ENCODE peak calls at places on chromosomes 13 and 19, in seven cellular contexts. One of them, this sample, is unnamed.

GRCh38 chr13:106033634-106034033 is 501.8 kb downstream of the EFNB2 start:
- DNase-seq in spleen: no peak
- DNase-seq in adrenal gland: no peak
- DNase-seq in H1: no peak
- DNase-seq in body of pancreas: no peak
- DNase-seq in A549: peak; percentile 27
- DNase-seq in tibial nerve: no peak
- DNase-seq in this sample: no peak

GRCh38 chr19:10353793-10354391 is 14.5 kb upstream of the ICAM3 start:
- DNase-seq in adrenal gland: peak; percentile 95
- DNase-seq in A549: peak; percentile 56
- DNase-seq in spleen: no peak
- DNase-seq in H1: peak; percentile 91
- DNase-seq in body of pancreas: peak; percentile 26
- DNase-seq in tibial nerve: peak; percentile 90
- DNase-seq in this sample: peak; percentile 14

GRCh38 chr13:27293051-27293691 is 22.5 kb downstream of the RASL11A start:
- DNase-seq in A549: no peak
- DNase-seq in H1: no peak
- DNase-seq in adrenal gland: no peak
- DNase-seq in body of pancreas: no peak
- DNase-seq in tibial nerve: no peak
- DNase-seq in spleen: no peak
- DNase-seq in this sample: no peak

GRCh38 chr19:4233282-4233853 is 4.0 kb downstream of the EBI3 start:
- DNase-seq in spleen: peak; percentile 91
- DNase-seq in adrenal gland: peak; percentile 54
- DNase-seq in body of pancreas: peak; percentile 38
- DNase-seq in H1: no peak
- DNase-seq in tibial nerve: peak; percentile 37
- DNase-seq in A549: peak; percentile 49
- DNase-seq in this sample: peak; percentile 57

GRCh38 chr19:42189133-42189532 is 28.3 kb downstream of the DEDD2 start:
- DNase-seq in A549: no peak
- DNase-seq in H1: no peak
- DNase-seq in tibial nerve: no peak
- DNase-seq in spleen: no peak
- DNase-seq in adrenal gland: no peak
- DNase-seq in body of pancreas: no peak
- DNase-seq in this sample: no peak

GRCh38 chr19:30539981-30540380 is 167.8 kb downstream of the ZNF536 start:
- DNase-seq in tibial nerve: no peak
- DNase-seq in A549: no peak
- DNase-seq in adrenal gland: no peak
- DNase-seq in spleen: no peak
- DNase-seq in body of pancreas: no peak
- DNase-seq in H1: no peak
- DNase-seq in this sample: no peak

GRCh38 chr13:44334751-44335150 is 38.9 kb upstream of the SERP2 start:
- DNase-seq in A549: no peak
- DNase-seq in adrenal gland: no peak
- DNase-seq in spleen: no peak
- DNase-seq in tibial nerve: no peak
- DNase-seq in H1: no peak
- DNase-seq in body of pancreas: no peak
- DNase-seq in this sample: no peak

GRCh38 chr13:69524459-69525155 is 583.0 kb upstream of the ATXN8OS start:
- DNase-seq in adrenal gland: no peak
- DNase-seq in tibial nerve: no peak
- DNase-seq in A549: no peak
- DNase-seq in spleen: no peak
- DNase-seq in body of pancreas: no peak
- DNase-seq in H1: no peak
- DNase-seq in this sample: no peak

GRCh38 chr13:100209857-100210580 is 121.1 kb downstream of the PCCA start:
- DNase-seq in A549: no peak
- DNase-seq in adrenal gland: no peak
- DNase-seq in H1: no peak
- DNase-seq in spleen: no peak
- DNase-seq in body of pancreas: no peak
- DNase-seq in tibial nerve: no peak
- DNase-seq in this sample: no peak

GRCh38 chr19:771332-771785 is 20.4 kb downstream of the MISP start:
- DNase-seq in spleen: no peak
- DNase-seq in adrenal gland: no peak
- DNase-seq in H1: no peak
- DNase-seq in tibial nerve: no peak
- DNase-seq in A549: peak; percentile 81
- DNase-seq in body of pancreas: no peak
- DNase-seq in this sample: no peak

GRCh38 chr19:3606174-3606689 is 443 bp downstream of the TBXA2R start:
- DNase-seq in A549: no peak
- DNase-seq in H1: no peak
- DNase-seq in spleen: peak; percentile 85
- DNase-seq in body of pancreas: peak; percentile 53
- DNase-seq in tibial nerve: no peak
- DNase-seq in adrenal gland: peak; percentile 68
- DNase-seq in this sample: peak; percentile 80

GRCh38 chr13:95300625-95301134 is 571 bp downstream of the ABCC4 start:
- DNase-seq in A549: peak; percentile 71
- DNase-seq in body of pancreas: peak; percentile 24
- DNase-seq in spleen: peak; percentile 85
- DNase-seq in H1: no peak
- DNase-seq in adrenal gland: peak; percentile 25
- DNase-seq in tibial nerve: peak; percentile 6
- DNase-seq in this sample: peak; percentile 63

GRCh38 chr13:49395416-49396277 is 48.2 kb downstream of the CAB39L start:
- DNase-seq in A549: no peak
- DNase-seq in adrenal gland: peak; percentile 36
- DNase-seq in H1: no peak
- DNase-seq in tibial nerve: peak; percentile 37
- DNase-seq in spleen: no peak
- DNase-seq in body of pancreas: no peak
- DNase-seq in this sample: no peak

GRCh38 chr19:50705422-50706019 is 14.1 kb downstream of the SHANK1 start:
- DNase-seq in spleen: no peak
- DNase-seq in body of pancreas: no peak
- DNase-seq in tibial nerve: no peak
- DNase-seq in adrenal gland: peak; percentile 60
- DNase-seq in H1: no peak
- DNase-seq in A549: peak; percentile 79
- DNase-seq in this sample: no peak

GRCh38 chr13:80441968-80442367 is 101.0 kb upstream of the SPRY2 start:
- DNase-seq in adrenal gland: no peak
- DNase-seq in body of pancreas: no peak
- DNase-seq in H1: no peak
- DNase-seq in spleen: no peak
- DNase-seq in A549: no peak
- DNase-seq in tibial nerve: no peak
- DNase-seq in this sample: no peak

GRCh38 chr19:47446534-47447469 is 24.9 kb downstream of the SLC8A2 start:
- DNase-seq in H1: peak; percentile 79
- DNase-seq in spleen: no peak
- DNase-seq in tibial nerve: no peak
- DNase-seq in adrenal gland: peak; percentile 43
- DNase-seq in A549: peak; percentile 94
- DNase-seq in body of pancreas: no peak
- DNase-seq in this sample: peak; percentile 32

GRCh38 chr13:41746259-41746658 is 214.7 kb downstream of the VWA8 start:
- DNase-seq in spleen: no peak
- DNase-seq in A549: no peak
- DNase-seq in tibial nerve: no peak
- DNase-seq in H1: no peak
- DNase-seq in adrenal gland: no peak
- DNase-seq in body of pancreas: no peak
- DNase-seq in this sample: no peak

GRCh38 chr13:113990321-113990837 is 16.5 kb upstream of the C13orf46 start:
- DNase-seq in H1: no peak
- DNase-seq in spleen: peak; percentile 67
- DNase-seq in tibial nerve: no peak
- DNase-seq in adrenal gland: no peak
- DNase-seq in A549: no peak
- DNase-seq in body of pancreas: no peak
- DNase-seq in this sample: no peak

GRCh38 chr13:21676611-21677021 is 5.7 kb downstream of the FGF9 start:
- DNase-seq in adrenal gland: peak; percentile 42
- DNase-seq in A549: no peak
- DNase-seq in tibial nerve: no peak
- DNase-seq in body of pancreas: peak; percentile 29
- DNase-seq in spleen: no peak
- DNase-seq in H1: no peak
- DNase-seq in this sample: peak; percentile 42

GRCh38 chr19:12314553-12314952 is 18.9 kb downstream of the ZNF563 start:
- DNase-seq in tibial nerve: no peak
- DNase-seq in adrenal gland: no peak
- DNase-seq in body of pancreas: no peak
- DNase-seq in spleen: no peak
- DNase-seq in H1: no peak
- DNase-seq in A549: no peak
- DNase-seq in this sample: no peak

GRCh38 chr19:3392480-3392879 is 26.1 kb downstream of the NFIC start:
- DNase-seq in spleen: no peak
- DNase-seq in tibial nerve: no peak
- DNase-seq in A549: no peak
- DNase-seq in H1: no peak
- DNase-seq in body of pancreas: no peak
- DNase-seq in adrenal gland: no peak
- DNase-seq in this sample: no peak

DNA sequence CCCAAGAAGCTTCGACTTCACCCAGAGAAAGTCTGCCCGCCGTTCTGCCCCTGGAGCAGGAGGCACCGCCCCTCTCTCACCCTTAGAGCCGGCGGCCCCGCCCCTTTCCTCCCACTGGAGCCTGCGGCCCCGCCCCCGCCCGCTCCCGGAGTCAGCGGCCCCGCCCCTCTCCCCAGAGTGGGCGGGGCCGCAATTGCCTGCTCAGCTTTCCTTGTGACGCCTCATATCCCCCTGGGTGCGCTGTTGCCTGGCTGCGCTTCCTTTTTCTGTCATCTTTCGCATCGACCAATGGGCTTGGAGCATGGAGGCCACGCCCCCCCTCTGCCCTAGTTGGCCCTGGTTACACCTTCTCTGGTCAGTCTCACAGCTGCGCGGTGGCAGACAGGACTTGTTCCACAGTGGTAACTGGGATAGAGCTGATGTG is 38.2 kb upstream of the ZNF492 start:
- DNase-seq in tibial nerve: peak; percentile 41
- DNase-seq in spleen: no peak
- DNase-seq in adrenal gland: peak; percentile 28
- DNase-seq in A549: no peak
- DNase-seq in body of pancreas: no peak
- DNase-seq in H1: no peak
- DNase-seq in this sample: no peak
- TF ChIP-seq POLR2A in tibial nerve: no peak
- TF ChIP-seq POLR2A in spleen: no peak
- TF ChIP-seq POLR2A in adrenal gland: no peak
- TF ChIP-seq POLR2A in A549: no peak
- TF ChIP-seq POLR2A in body of pancreas: no peak
- TF ChIP-seq POLR2A in H1: no peak
- TF ChIP-seq POLR2A in this sample: no peak

DNA sequence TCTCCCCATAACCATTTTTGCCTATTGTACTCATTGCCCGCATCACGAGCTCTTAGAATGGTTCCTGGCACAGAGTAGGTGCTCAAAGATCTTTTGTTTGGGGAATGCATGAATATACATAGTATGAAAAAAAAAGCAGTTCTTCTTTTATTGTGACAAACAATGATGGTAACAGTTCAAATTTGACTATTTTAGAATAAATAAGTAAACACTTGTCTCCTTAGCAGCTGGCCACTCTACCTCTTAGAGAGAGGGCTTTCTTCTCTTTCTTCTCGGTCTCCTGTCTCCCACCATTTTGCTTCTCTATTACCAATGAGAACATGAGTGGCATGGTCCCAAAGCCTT is 652 bp upstream of the SLAIN1 start:
- DNase-seq in tibial nerve: no peak
- DNase-seq in spleen: no peak
- DNase-seq in adrenal gland: no peak
- DNase-seq in A549: no peak
- DNase-seq in body of pancreas: no peak
- DNase-seq in H1: no peak
- DNase-seq in this sample: no peak
- H3K4me3 ChIP-seq in tibial nerve: peak overlapping the region; percentile 83
- H3K4me3 ChIP-seq in spleen: peak overlapping the region; percentile 88
- H3K4me3 ChIP-seq in adrenal gland: peak overlapping the region; percentile 62
- H3K4me3 ChIP-seq in A549: peak overlapping the region; percentile 85
- H3K4me3 ChIP-seq in body of pancreas: peak overlapping the region; percentile 40
- H3K4me3 ChIP-seq in H1: peak overlapping the region; percentile 32
- H3K4me3 ChIP-seq in this sample: peak overlapping the region; percentile 83

DNA sequence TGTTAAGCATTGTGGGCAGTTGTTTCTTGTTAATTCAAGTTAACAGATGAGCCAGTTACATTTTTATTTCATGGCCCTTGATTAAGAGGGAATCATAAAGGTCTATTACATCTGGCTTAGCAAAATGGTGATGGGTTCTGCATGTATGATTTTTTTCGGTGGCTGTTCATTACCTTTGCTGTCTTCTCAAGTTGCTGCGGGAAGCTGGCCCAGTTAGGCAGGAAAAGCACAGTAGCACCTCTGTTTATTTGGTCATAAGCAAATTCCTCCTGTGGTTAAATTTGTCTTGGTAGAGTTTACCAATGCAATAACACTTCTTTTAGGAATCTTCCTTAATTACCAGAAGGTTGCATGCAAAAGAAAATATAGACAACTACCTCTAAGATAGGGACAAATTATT is 104.5 kb downstream of the FRY start:
- DNase-seq in body of pancreas: no peak
- DNase-seq in tibial nerve: no peak
- DNase-seq in spleen: no peak
- DNase-seq in adrenal gland: no peak
- DNase-seq in H1: no peak
- DNase-seq in A549: no peak
- DNase-seq in this sample: no peak
- H3K4me1 ChIP-seq in body of pancreas: no peaks in the 10 kb centered on the region
- H3K4me1 ChIP-seq in tibial nerve: no peaks in the 10 kb centered on the region
- H3K4me1 ChIP-seq in spleen: no peaks in the 10 kb centered on the region
- H3K4me1 ChIP-seq in adrenal gland: no peaks in the 10 kb centered on the region
- H3K4me1 ChIP-seq in H1: no peaks in the 10 kb centered on the region
- H3K4me1 ChIP-seq in A549: no peaks in the 10 kb centered on the region
- H3K4me1 ChIP-seq in this sample: no peaks in the 10 kb centered on the region

GRCh38 chr19:38921420-38922274 is 8.9 kb downstream of the SARS2 start:
- DNase-seq in spleen: peak; percentile 66
- DNase-seq in tibial nerve: no peak
- DNase-seq in adrenal gland: no peak
- DNase-seq in H1: no peak
- DNase-seq in A549: no peak
- DNase-seq in body of pancreas: no peak
- DNase-seq in this sample: no peak
- TF ChIP-seq POLR2A in spleen: no peak
- TF ChIP-seq POLR2A in tibial nerve: no peak
- TF ChIP-seq POLR2A in adrenal gland: no peak
- TF ChIP-seq POLR2A in H1: no peak
- TF ChIP-seq POLR2A in A549: no peak
- TF ChIP-seq POLR2A in body of pancreas: no peak
- TF ChIP-seq POLR2A in this sample: no peak

GRCh38 chr13:45540195-45540594 is 75.3 kb downstream of the ERICH6B start:
- DNase-seq in spleen: no peak
- DNase-seq in body of pancreas: no peak
- DNase-seq in A549: no peak
- DNase-seq in tibial nerve: no peak
- DNase-seq in adrenal gland: no peak
- DNase-seq in H1: no peak
- DNase-seq in this sample: no peak
- H3K4me3 ChIP-seq in spleen: no peak overlapping the region
- H3K4me3 ChIP-seq in body of pancreas: no peak overlapping the region
- H3K4me3 ChIP-seq in A549: no peak overlapping the region
- H3K4me3 ChIP-seq in tibial nerve: no peak overlapping the region
- H3K4me3 ChIP-seq in adrenal gland: no peak overlapping the region
- H3K4me3 ChIP-seq in H1: no peak overlapping the region
- H3K4me3 ChIP-seq in this sample: no peak overlapping the region